ENCODE peak calls at places on chromosomes 12 and 14, in five cellular contexts. T, K, Q, E and M are unnamed samples.

GRCh38 chr14:52268191-52269061 is 928 bp downstream of the PTGDR start:
- DNase-seq in T (no peak), K (peak; percentile 54), Q (no peak), E (no peak), M (no peak)

GRCh38 chr12:52091869-52092268 is 12.4 kb downstream of the SMIM41 start:
- DNase-seq in T (no peak), K (no peak), Q (no peak), E (no peak), M (no peak)

GRCh38 chr14:79510659-79511058 is 700.6 kb downstream of the DIO2 start:
- DNase-seq in T (no peak), K (peak; percentile 20), Q (no peak), E (no peak), M (no peak)

GRCh38 chr12:52884526-52885293 is 20.2 kb downstream of the KRT8 start:
- DNase-seq in T (peak; percentile 39), K (peak; percentile 53), Q (no peak), E (peak; percentile 75), M (peak; percentile 63)

GRCh38 chr12:120156315-120157259 is 37.9 kb downstream of the GCN1 start:
- DNase-seq in T (no peak), K (no peak), Q (no peak), E (no peak), M (no peak)

GRCh38 chr12:47903927-47904646 is 707 bp downstream of the VDR start:
- DNase-seq in T (no peak), K (peak; percentile 77), Q (no peak), E (peak; percentile 87), M (peak; percentile 73)

GRCh38 chr14:25413058-25413457 is 363.1 kb upstream of the STXBP6 start:
- DNase-seq in T (no peak), K (no peak), Q (no peak), E (no peak), M (no peak)

GRCh38 chr14:60981626-60982455 is 796 bp downstream of the SLC38A6 start:
- DNase-seq in T (no peak), K (peak; percentile 85), Q (no peak), E (peak; percentile 62), M (peak; percentile 90)

GRCh38 chr14:54730156-54730961 is 163.4 kb downstream of the SAMD4A start:
- DNase-seq in T (no peak), K (peak; percentile 72), Q (no peak), E (no peak), M (no peak)

GRCh38 chr12:22164101-22164500 is 118.1 kb downstream of the CMAS start:
- DNase-seq in T (no peak), K (no peak), Q (peak; percentile 29), E (no peak), M (no peak)

GRCh38 chr12:81010641-81011040 is 67.2 kb upstream of the ACSS3 start:
- DNase-seq in T (no peak), K (no peak), Q (no peak), E (no peak), M (no peak)

GRCh38 chr14:85241022-85241880 is 288.7 kb upstream of the FLRT2 start:
- DNase-seq in T (no peak), K (no peak), Q (no peak), E (no peak), M (no peak)

GRCh38 chr12:55721601-55722213 is 1.5 kb downstream of the RDH5 start:
- DNase-seq in T (no peak), K (no peak), Q (no peak), E (no peak), M (no peak)